ENCODE peak calls at places on chromosome 5, in seven cellular contexts. Q is fibroblast of the aortic adventitia; V is AG04450; F is cardiac fibroblast; D is H7; B is lung; Y is CD8-positive, alpha-beta T cell. S is an unnamed sample.

GRCh38 chr5:142114686-142115085 is 6.1 kb downstream of the NDFIP1 start:
- DNase-seq in Y (no peak), F (no peak), B (no peak), V (no peak), Q (no peak), D (no peak), S (no peak)

GRCh38 chr5:35438288-35438687 is 179.4 kb upstream of the SPEF2 start:
- DNase-seq in D (no peak), B (no peak), F (no peak), V (no peak), Y (no peak), Q (no peak), S (no peak)

GRCh38 chr5:61809651-61810050 is 477.6 kb downstream of the ZSWIM6 start:
- DNase-seq in B (no peak), D (no peak), F (no peak), Q (no peak), Y (no peak), V (no peak), S (no peak)

GRCh38 chr5:175878544-175879438 is 7.4 kb downstream of the CPLX2 start:
- DNase-seq in Y (no peak), Q (no peak), B (no peak), V (no peak), D (peak), F (no peak), S (peak)

GRCh38 chr5:96794757-96795156 is 13.0 kb downstream of the ERAP1 start:
- DNase-seq in Q (no peak), D (no peak), Y (peak), B (no peak), F (no peak), V (no peak), S (no peak)

GRCh38 chr5:111742595-111742994 is 14.4 kb downstream of the NREP start:
- DNase-seq in F (peak), D (no peak), Y (no peak), Q (peak), V (peak), B (no peak), S (peak)

GRCh38 chr5:151094054-151094858 is 13.4 kb upstream of the TNIP1 start:
- DNase-seq in V (no peak), Q (no peak), F (peak), Y (no peak), D (peak), B (no peak), S (peak)

GRCh38 chr5:51518607-51519006 is 135.4 kb downstream of the ISL1 start:
- DNase-seq in Y (no peak), Q (no peak), D (no peak), B (no peak), V (no peak), F (no peak), S (no peak)

GRCh38 chr5:175573493-175574269 is 84.2 kb upstream of the HRH2 start:
- DNase-seq in D (peak), B (no peak), Q (no peak), Y (no peak), V (no peak), F (no peak), S (no peak)

GRCh38 chr5:81232449-81233079 is 558 bp upstream of the CKMT2 start:
- DNase-seq in Q (peak), Y (no peak), B (no peak), D (no peak), V (no peak), F (peak), S (peak)

GRCh38 chr5:162768962-162769464 is 668.4 kb upstream of the CCNG1 start:
- DNase-seq in F (no peak), B (no peak), V (no peak), D (no peak), Y (no peak), Q (no peak), S (no peak)

GRCh38 chr5:150515446-150515845 is 7.5 kb downstream of the NDST1 start:
- DNase-seq in B (no peak), F (peak), Y (no peak), D (no peak), V (no peak), Q (peak), S (peak)

GRCh38 chr5:176743828-176744583 is 66.4 kb upstream of the UNC5A start:
- DNase-seq in F (no peak), Q (no peak), V (no peak), D (peak), Y (peak), B (no peak), S (no peak)

GRCh38 chr5:68946728-68947127 is 147.1 kb upstream of the SLC30A5 start:
- DNase-seq in F (no peak), D (no peak), V (no peak), Q (no peak), Y (no peak), B (no peak), S (no peak)

GRCh38 chr5:138953370-138954256 is 78.5 kb upstream of the LRRTM2 start:
- DNase-seq in V (no peak), Y (peak), B (peak), Q (peak), D (peak), F (peak), S (peak)

GRCh38 chr5:119913425-119913824 is 284.1 kb downstream of the FAM170A start:
- DNase-seq in V (no peak), Y (no peak), Q (no peak), B (no peak), F (no peak), D (peak), S (no peak)

GRCh38 chr5:32001284-32001683 is 172.8 kb downstream of the GOLPH3 start:
- DNase-seq in B (no peak), V (no peak), Q (no peak), D (no peak), Y (no peak), F (no peak), S (no peak)

GRCh38 chr5:34538026-34538672 is 118.0 kb upstream of the RAI14 start:
- DNase-seq in F (peak), Y (no peak), D (no peak), B (no peak), Q (peak), V (no peak), S (peak)

GRCh38 chr5:131394128-131394527 is 130.3 kb downstream of the CDC42SE2 start:
- DNase-seq in Y (no peak), F (peak), Q (peak), V (no peak), D (no peak), B (no peak), S (no peak)

GRCh38 chr5:6427689-6428088 is 21.0 kb upstream of the UBE2QL1 start:
- DNase-seq in D (no peak), V (no peak), Y (no peak), F (no peak), Q (no peak), B (no peak), S (no peak)

GRCh38 chr5:153517105-153517700 is 26.7 kb downstream of the GRIA1 start:
- DNase-seq in Q (no peak), V (no peak), F (no peak), Y (no peak), B (no peak), D (peak), S (no peak)

GRCh38 chr5:10563132-10563939 is 534 bp upstream of the ANKRD33B start:
- DNase-seq in B (no peak), Q (peak), V (no peak), F (no peak), Y (no peak), D (peak), S (peak)

GRCh38 chr5:78507531-78507930 is 141.0 kb downstream of the LHFPL2 start:
- DNase-seq in D (no peak), V (no peak), Y (no peak), B (no peak), Q (no peak), F (no peak), S (no peak)

GRCh38 chr5:139709587-139710369 is 61.6 kb downstream of the CXXC5 start:
- DNase-seq in V (no peak), B (no peak), D (peak), F (no peak), Y (peak), Q (no peak), S (no peak)

GRCh38 chr5:118791986-118792734 is 196.2 kb downstream of the DTWD2 start:
- DNase-seq in Y (no peak), D (peak), F (peak), Q (peak), B (no peak), V (peak), S (peak)

GRCh38 chr5:11992518-11992917 is 88.3 kb upstream of the CTNND2 start:
- DNase-seq in B (no peak), F (no peak), Y (no peak), V (no peak), D (no peak), Q (no peak), S (no peak)

GRCh38 chr5:149257875-149258705 is 13.6 kb upstream of the AFAP1L1 start:
- DNase-seq in D (no peak), B (no peak), Y (no peak), Q (peak), V (no peak), F (peak), S (peak)

GRCh38 chr5:119537704-119538103 is 85.4 kb downstream of the HSD17B4 start:
- DNase-seq in D (no peak), F (peak), V (no peak), B (no peak), Y (no peak), Q (peak), S (no peak)

GRCh38 chr5:149256451-149256850 is 15.2 kb upstream of the AFAP1L1 start:
- DNase-seq in F (peak), B (no peak), V (no peak), Y (no peak), Q (no peak), D (no peak), S (peak)

GRCh38 chr5:139926797-139927503 is 116.1 kb downstream of the NRG2 start:
- DNase-seq in V (no peak), D (peak), F (no peak), Y (peak), Q (no peak), B (no peak), S (no peak)

GRCh38 chr5:61805101-61805500 is 473.0 kb downstream of the ZSWIM6 start:
- DNase-seq in D (no peak), V (peak), F (peak), Y (no peak), Q (peak), B (no peak), S (peak)

GRCh38 chr5:73250645-73251044 is 77.7 kb downstream of the TMEM174 start:
- DNase-seq in Y (no peak), V (no peak), Q (no peak), D (no peak), B (no peak), F (no peak), S (no peak)

GRCh38 chr5:150137997-150138396 is 17.6 kb downstream of the PDGFRB start:
- DNase-seq in Q (peak), Y (no peak), F (peak), B (no peak), V (no peak), D (no peak), S (peak)

GRCh38 chr5:6508931-6509330 is 60.3 kb downstream of the UBE2QL1 start:
- DNase-seq in V (no peak), B (no peak), F (no peak), D (no peak), Q (no peak), Y (no peak), S (no peak)

GRCh38 chr5:72151169-72151568 is 43.9 kb downstream of the MAP1B start:
- DNase-seq in Y (no peak), V (no peak), F (peak), D (no peak), Q (peak), B (no peak), S (no peak)

GRCh38 chr5:156396063-156396829 is 69.3 kb downstream of the SGCD start:
- DNase-seq in F (peak), V (no peak), D (no peak), Q (peak), Y (no peak), B (no peak), S (peak)

GRCh38 chr5:55159763-55160492 is at the start of gene GPX8:
- DNase-seq in Q (peak), F (peak), D (peak), V (peak), Y (no peak), B (no peak), S (peak)

GRCh38 chr5:76081811-76082783 is 1.1 kb upstream of the SV2C start:
- DNase-seq in Y (no peak), V (no peak), F (peak), D (peak), B (no peak), Q (no peak), S (no peak)
- H3K4me3 ChIP-seq in Y (no peak), V (no peak), F (no peak), D (peak), B (no peak), Q (no peak), S (no peak)

GRCh38 chr5:80189201-80189600 is 66.6 kb downstream of the SERINC5 start:
- DNase-seq in V (no peak), D (no peak), B (no peak), Q (no peak), Y (no peak), F (no peak), S (no peak)
- H3K4me3 ChIP-seq in V (no peak), D (no peak), B (no peak), Q (no peak), Y (peak), F (no peak), S (no peak)

GRCh38 chr5:43001748-43002147 is 38.4 kb downstream of the ANXA2R start:
- DNase-seq in V (no peak), Y (no peak), B (no peak), D (no peak), Q (no peak), F (no peak), S (no peak)

GRCh38 chr5:42995152-42995751 is 44.9 kb downstream of the ANXA2R start:
- DNase-seq in D (no peak), Q (peak), V (no peak), F (peak), Y (peak), B (no peak), S (peak)

GRCh38 chr5:43000914-43001313 is 39.2 kb downstream of the ANXA2R start:
- DNase-seq in Y (no peak), F (no peak), V (no peak), D (peak), Q (no peak), B (no peak), S (no peak)

GRCh38 chr5:42994285-42995151 is 45.6 kb downstream of the ANXA2R start:
- DNase-seq in F (peak), D (peak), B (peak), Q (peak), V (peak), Y (peak), S (peak)

DNA sequence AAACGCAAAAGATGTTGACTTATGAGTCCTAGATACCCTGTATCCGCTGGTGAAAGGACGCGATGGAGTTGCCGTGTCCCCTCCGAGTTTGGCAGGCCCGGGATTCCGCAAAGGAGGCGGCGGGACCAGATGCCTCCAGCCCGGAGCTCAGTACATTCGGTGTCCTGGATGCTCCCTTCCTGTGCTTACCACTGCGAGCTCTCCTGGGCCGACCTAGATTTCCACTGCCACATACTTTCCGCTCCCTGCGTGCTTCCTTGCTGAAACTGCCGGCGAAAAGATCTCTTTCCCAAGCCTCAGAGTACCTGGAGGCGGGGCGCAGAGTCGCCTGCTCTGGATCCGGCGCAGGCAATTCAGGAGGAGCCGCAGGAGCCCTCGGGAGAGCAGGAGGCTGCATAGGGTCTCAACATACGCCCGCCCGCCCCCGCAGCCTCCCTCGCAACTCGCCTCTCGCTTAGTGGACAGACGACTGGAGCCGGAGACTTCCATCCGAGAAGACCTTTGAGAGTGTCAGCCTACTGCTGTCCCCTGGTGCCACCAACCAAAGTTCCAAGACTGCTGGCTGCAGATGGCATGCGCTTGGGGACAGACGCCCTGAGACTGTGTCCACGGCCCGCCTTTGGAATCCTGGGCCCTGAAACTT is 39.8 kb downstream of the ANXA2R start:
- DNase-seq in V (no peak), Q (peak), D (peak), F (no peak), Y (no peak), B (no peak), S (peak)
- H3K4me3 ChIP-seq in V (peak), Q (peak), D (peak), F (peak), Y (no peak), B (no peak), S (peak)

DNA sequence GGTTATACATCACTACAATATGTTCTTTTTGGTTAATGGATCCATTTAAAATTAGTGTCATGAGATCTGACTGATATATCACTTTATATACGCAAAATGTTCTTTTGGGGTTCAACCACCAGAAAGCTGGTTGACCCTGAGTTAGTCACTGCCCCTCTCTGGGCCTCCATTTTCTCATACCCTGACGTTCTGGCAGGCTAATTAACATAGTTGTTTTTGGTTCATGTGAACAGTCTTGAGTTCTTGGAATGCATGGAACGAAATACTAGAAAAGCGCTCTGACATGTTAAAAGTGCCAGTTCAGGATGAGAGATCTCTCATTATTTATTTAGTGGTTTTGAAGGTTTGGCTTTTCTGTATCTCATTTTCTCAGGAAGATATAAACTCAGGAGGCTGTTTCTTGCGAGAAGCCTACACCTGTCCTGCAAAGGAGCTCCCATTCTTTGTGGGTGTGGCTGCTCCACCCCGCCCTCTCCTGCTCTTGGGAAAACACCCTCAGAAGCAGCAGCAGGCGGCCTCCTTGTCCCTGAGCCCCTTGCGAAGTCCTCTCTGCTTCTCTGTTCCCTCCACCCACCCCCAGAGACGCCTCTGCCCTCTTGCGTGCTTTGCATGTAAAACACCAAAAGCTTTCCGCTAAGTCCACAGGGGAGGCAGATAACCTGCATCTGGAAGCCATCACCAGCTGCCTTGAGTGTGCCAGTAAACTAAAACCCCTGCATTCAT is 302.4 kb upstream of the PANK3 start:
- DNase-seq in D (peak), Q (no peak), F (peak), Y (no peak), B (no peak), V (no peak), S (no peak)
- H3K4me3 ChIP-seq in D (no peak), Q (no peak), F (no peak), Y (no peak), B (no peak), V (no peak), S (no peak)

GRCh38 chr5:56683733-56684132 is 131.6 kb upstream of the MAP3K1 start:
- DNase-seq in Y (no peak), B (no peak), Q (no peak), V (no peak), D (no peak), F (no peak), S (no peak)

GRCh38 chr5:56685503-56686217 is 129.7 kb upstream of the MAP3K1 start:
- DNase-seq in B (no peak), Y (no peak), V (no peak), Q (no peak), D (no peak), F (peak), S (no peak)

GRCh38 chr5:56683281-56683680 is 132.1 kb upstream of the MAP3K1 start:
- DNase-seq in D (no peak), Y (no peak), F (no peak), V (no peak), Q (no peak), B (no peak), S (no peak)

GRCh38 chr5:56686337-56687198 is 128.8 kb upstream of the MAP3K1 start:
- DNase-seq in Q (no peak), F (no peak), B (no peak), V (no peak), D (no peak), Y (no peak), S (no peak)

GRCh38 chr5:56684159-56684558 is 131.2 kb upstream of the MAP3K1 start:
- DNase-seq in Y (no peak), D (no peak), B (no peak), F (no peak), V (no peak), Q (no peak), S (no peak)
- H3K4me3 ChIP-seq in Y (no peak), D (no peak), B (no peak), F (no peak), V (no peak), Q (no peak), S (no peak)

DNA sequence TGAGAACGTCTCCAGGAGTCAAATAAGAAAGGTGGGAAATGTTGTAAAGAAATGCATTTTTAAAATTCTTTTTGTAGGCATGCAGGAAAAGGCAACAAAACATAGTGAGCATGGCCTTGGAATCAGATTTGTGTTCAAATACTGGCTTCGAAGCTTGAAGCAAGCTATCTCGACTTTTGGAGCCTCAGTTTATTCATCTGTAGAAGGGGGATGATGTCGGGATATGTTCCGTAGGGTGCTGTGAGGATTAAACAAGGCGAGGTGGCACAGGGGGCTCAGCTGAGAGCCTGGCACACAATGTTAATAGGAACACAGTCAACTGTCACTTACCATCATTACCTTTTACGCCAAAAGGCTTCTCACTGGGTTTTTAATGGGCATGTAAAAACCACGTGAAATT is 4.8 kb downstream of the ADAMTS2 start:
- DNase-seq in F (no peak), Y (no peak), D (no peak), B (no peak), V (no peak), Q (no peak), S (no peak)
- H3K4me3 ChIP-seq in F (no peak), Y (no peak), D (no peak), B (no peak), V (no peak), Q (no peak), S (no peak)

DNA sequence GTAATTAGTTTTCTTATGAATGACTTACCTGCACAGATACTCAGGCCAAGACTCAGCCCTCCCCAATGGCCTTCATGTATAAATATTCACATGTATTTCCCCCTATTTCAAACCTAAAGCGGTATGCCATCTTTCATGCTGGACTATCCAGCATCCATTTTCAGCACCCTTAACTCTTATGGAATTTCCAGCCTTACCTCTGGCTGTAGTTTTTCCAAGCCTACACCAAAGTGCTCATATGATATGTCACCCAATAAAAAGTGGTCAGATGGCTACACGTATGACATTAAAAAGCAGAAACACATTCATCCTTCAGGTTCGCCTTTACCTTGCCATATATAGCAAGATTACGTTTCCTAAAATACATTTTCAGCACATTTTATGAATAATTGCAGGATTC is 205.5 kb downstream of the MEF2C start:
- DNase-seq in V (no peak), Q (no peak), B (no peak), F (no peak), Y (no peak), D (no peak), S (no peak)
- H3K4me3 ChIP-seq in V (no peak), Q (no peak), B (no peak), F (no peak), Y (no peak), D (no peak), S (no peak)

GRCh38 chr5:171848911-171849520 is 63.4 kb downstream of the SMIM23 start:
- DNase-seq in Y (no peak), B (no peak), D (no peak), Q (peak), V (no peak), F (peak), S (no peak)
- H3K4me3 ChIP-seq in Y (no peak), B (no peak), D (no peak), Q (no peak), V (no peak), F (no peak), S (no peak)

S was measured in GM23248.